ENCODE peak calls at places on chromosomes 1 and 21, in ten cellular contexts. G, Q, H, A, P, F, R, Z, X and I are unnamed samples.

GRCh38 chr1:84907095-84907827 is 14.3 kb upstream of the LPAR3 start:
- DNase-seq in Z (no peak), X (no peak), F (no peak), P (no peak), R (no peak), G (no peak), H (no peak), Q (peak; percentile 75), A (no peak), I (no peak)

GRCh38 chr21:26555554-26555953 is 17.5 kb downstream of the CYYR1 start:
- DNase-seq in X (no peak), A (no peak), F (no peak), P (no peak), Z (no peak), Q (no peak), H (no peak), R (no peak), G (no peak), I (no peak)

GRCh38 chr1:182175340-182176068 is 114.0 kb upstream of the ZNF648 start:
- DNase-seq in G (no peak), F (no peak), R (no peak), P (no peak), Q (no peak), X (no peak), H (no peak), A (no peak), Z (no peak), I (no peak)

GRCh38 chr1:99171126-99171813 is 93.0 kb upstream of the PLPPR4 start:
- DNase-seq in A (no peak), Z (no peak), Q (no peak), F (no peak), R (no peak), P (no peak), H (no peak), X (no peak), G (no peak), I (no peak)

GRCh38 chr1:201285846-201286245 is 2.5 kb downstream of the PKP1 start:
- DNase-seq in A (no peak), F (no peak), R (no peak), G (no peak), Q (no peak), H (no peak), X (no peak), Z (no peak), P (no peak), I (no peak)

GRCh38 chr1:117685936-117686806 is 80.3 kb downstream of the TENT5C start:
- DNase-seq in P (peak; percentile 72), R (no peak), F (no peak), G (no peak), A (no peak), X (no peak), Q (no peak), Z (no peak), H (peak; percentile 28), I (no peak)

GRCh38 chr1:12591267-12591938 is 26.6 kb downstream of the DHRS3 start:
- DNase-seq in X (no peak), P (no peak), A (no peak), H (no peak), F (no peak), Z (no peak), Q (no peak), G (no peak), R (peak; percentile 29), I (no peak)

GRCh38 chr1:7262611-7263010 is 477.4 kb downstream of the CAMTA1 start:
- DNase-seq in G (no peak), X (no peak), Z (no peak), A (no peak), R (no peak), H (no peak), P (no peak), Q (no peak), F (no peak), I (no peak)

GRCh38 chr1:156566436-156566835 is 5.9 kb downstream of the IQGAP3 start:
- DNase-seq in P (no peak), F (no peak), Q (no peak), G (no peak), H (no peak), A (no peak), Z (no peak), R (no peak), X (no peak), I (no peak)

GRCh38 chr1:156572663-156573018 is 276 bp upstream of the IQGAP3 start:
- DNase-seq in H (no peak), G (no peak), R (no peak), P (no peak), Z (no peak), Q (no peak), X (no peak), A (no peak), F (no peak), I (no peak)

GRCh38 chr1:156574039-156574633 is 1.8 kb upstream of the IQGAP3 start:
- DNase-seq in Q (no peak), X (no peak), F (no peak), R (no peak), G (no peak), H (no peak), Z (no peak), P (no peak), A (no peak), I (no peak)

GRCh38 chr1:156571959-156572662 is at the start of gene IQGAP3:
- DNase-seq in A (peak; percentile 81), F (peak; percentile 62), P (peak; percentile 94), R (peak; percentile 53), H (peak; percentile 76), G (peak; percentile 89), Z (peak; percentile 89), X (peak; percentile 91), Q (peak; percentile 51), I (peak; percentile 48)

DNA sequence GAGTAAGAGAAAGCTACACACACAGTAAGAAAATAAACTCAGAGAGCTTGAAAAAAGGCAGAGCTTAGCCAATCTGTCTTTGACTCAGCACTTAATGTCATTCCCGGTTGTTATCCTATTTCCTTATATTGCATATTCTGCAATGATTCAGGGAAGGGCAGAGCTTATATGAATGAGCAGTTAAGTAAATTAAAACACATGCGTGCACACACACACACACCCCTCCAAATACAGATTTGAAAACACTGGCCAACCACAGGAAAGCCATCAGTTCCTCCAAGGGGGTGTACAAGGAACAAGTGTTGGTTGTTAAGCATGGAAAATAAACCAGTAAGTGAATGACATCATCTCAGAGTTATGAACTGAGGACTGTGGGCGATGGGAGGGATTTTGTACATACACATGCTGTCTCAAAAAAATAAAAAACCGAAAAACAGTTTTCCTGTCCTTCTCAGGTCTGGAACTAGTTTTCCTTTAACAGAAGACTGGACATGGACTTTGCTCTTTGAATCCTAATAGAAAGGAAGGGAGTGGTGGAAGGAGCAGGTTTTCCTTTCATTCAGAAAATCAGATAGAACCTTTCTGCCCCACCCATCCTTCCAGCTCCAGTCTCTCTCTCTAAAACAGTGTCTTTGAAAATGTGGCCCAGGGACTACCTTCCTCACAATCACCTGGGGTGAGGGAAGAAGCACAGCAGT is 955 bp downstream of the IQGAP3 start:
- DNase-seq in A (no peak), Z (no peak), Q (peak; percentile 91), G (no peak), H (no peak), P (no peak), R (no peak), X (no peak), F (no peak), I (no peak)
- H3K27ac ChIP-seq in A (peak overlapping the region; percentile 55), Z (no peak overlapping the region), Q (peak overlapping the region; percentile 78), G (no peak overlapping the region), H (no peak overlapping the region), P (no peak overlapping the region), R (no peak overlapping the region), X (no peak overlapping the region), F (no peak overlapping the region), I (no peak overlapping the region)

GRCh38 chr21:16956824-16957223 is 556.0 kb upstream of the CXADR start:
- DNase-seq in H (no peak), Q (no peak), F (no peak), X (no peak), R (no peak), Z (no peak), A (no peak), P (no peak), G (no peak), I (no peak)
- H3K27ac ChIP-seq in H (no peak overlapping the region), Q (no peak overlapping the region), F (no peak overlapping the region), X (no peak overlapping the region), R (no peak overlapping the region), Z (no peak overlapping the region), A (no peak overlapping the region), P (no peak overlapping the region), G (no peak overlapping the region), I (no peak overlapping the region)

DNA sequence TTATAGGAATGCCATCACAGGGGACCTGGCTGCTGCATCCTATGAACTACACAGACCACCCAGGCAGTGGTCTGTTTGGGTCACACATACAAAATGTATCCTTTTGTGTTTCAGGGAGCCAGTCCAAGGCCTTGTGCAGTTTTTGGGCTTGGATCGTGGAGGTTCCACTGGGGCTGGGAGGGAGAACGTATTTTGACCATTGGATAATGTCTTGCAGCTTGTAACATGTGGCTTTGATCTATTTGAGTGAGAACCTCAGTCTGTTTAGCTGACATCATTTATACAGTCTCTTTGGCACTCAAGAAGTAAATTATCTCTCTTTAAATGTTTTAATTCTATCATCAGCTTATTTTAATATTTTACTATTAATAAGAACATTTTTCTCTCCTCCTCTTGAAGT is 147.3 kb downstream of the DUSP10 start:
- DNase-seq in A (no peak), Z (no peak), G (no peak), Q (no peak), P (no peak), H (no peak), F (no peak), R (no peak), X (no peak), I (no peak)
- H3K27ac ChIP-seq in A (no peak overlapping the region), Z (no peak overlapping the region), G (no peak overlapping the region), Q (no peak overlapping the region), P (no peak overlapping the region), H (no peak overlapping the region), F (no peak overlapping the region), R (no peak overlapping the region), X (no peak overlapping the region), I (no peak overlapping the region)

GRCh38 chr1:236514703-236515442 is 8.9 kb upstream of the LGALS8 start:
- DNase-seq in X (no peak), H (no peak), P (no peak), F (no peak), G (no peak), Z (no peak), R (no peak), A (no peak), Q (no peak), I (no peak)

GRCh38 chr1:236508593-236509027 is 15.2 kb upstream of the LGALS8 start:
- DNase-seq in Q (no peak), R (no peak), G (no peak), H (no peak), Z (no peak), X (no peak), A (no peak), F (no peak), P (peak; percentile 81), I (no peak)

GRCh38 chr1:236509203-236509602 is 14.6 kb upstream of the LGALS8 start:
- DNase-seq in Q (no peak), A (no peak), H (no peak), G (no peak), X (no peak), R (no peak), Z (no peak), P (no peak), F (no peak), I (no peak)

GRCh38 chr1:236509647-236510401 is 14.0 kb upstream of the LGALS8 start:
- DNase-seq in R (no peak), H (no peak), Q (no peak), Z (no peak), X (no peak), P (no peak), F (no peak), G (no peak), A (no peak), I (no peak)

DNA sequence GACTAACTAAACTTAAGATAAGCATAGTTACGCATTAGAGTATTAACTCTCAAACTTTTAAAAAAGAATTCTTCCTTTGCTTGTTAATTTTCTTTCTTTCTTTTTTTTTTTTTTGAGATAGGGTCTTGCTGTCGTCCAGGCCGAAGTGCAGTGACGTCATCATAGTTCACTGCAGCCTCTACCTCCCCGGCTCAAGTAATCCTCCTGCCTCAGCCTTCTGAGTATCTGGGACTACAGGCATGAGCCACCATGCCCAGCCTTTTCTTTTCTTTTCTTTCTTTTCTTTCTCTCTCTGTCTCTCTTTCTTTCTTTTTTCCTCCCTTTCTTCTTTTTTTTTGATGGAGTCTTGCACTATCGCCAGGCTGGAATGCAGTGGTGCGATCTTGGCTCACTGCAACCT is 11.8 kb upstream of the LGALS8 start:
- DNase-seq in F (no peak), X (no peak), G (no peak), R (no peak), Z (no peak), Q (no peak), A (no peak), H (no peak), P (no peak), I (no peak)
- H3K27ac ChIP-seq in F (no peak overlapping the region), X (no peak overlapping the region), G (no peak overlapping the region), R (no peak overlapping the region), Z (peak overlapping the region; percentile 2), Q (no peak overlapping the region), A (no peak overlapping the region), H (no peak overlapping the region), P (no peak overlapping the region), I (peak overlapping the region; percentile 6)